ENCODE peak calls at places on chromosomes 2 and 18, in four cellular contexts. E, W, T and I are unnamed samples. For H3K4me1, the result is how much of the 10 kb centered on the place peaks cover.

GRCh38 chr2:1586251-1586945 is 157.9 kb downstream of the PXDN start:
- DNase-seq in W (no peak), T (peak), E (no peak), I (no peak)

GRCh38 chr18:21452381-21452780 is 148.1 kb downstream of the ESCO1 start:
- DNase-seq in T (no peak), E (no peak), W (no peak), I (no peak)

GRCh38 chr2:210553371-210553770 is 3.0 kb upstream of the CPS1 start:
- DNase-seq in E (no peak), T (no peak), W (no peak), I (no peak)

GRCh38 chr2:20184067-20184938 is 40.6 kb downstream of the SDC1 start:
- DNase-seq in T (peak), E (peak), W (no peak), I (peak)

GRCh38 chr2:43132523-43133301 is 93.7 kb downstream of the ZFP36L2 start:
- DNase-seq in E (peak), W (no peak), T (peak), I (peak)

GRCh38 chr2:230921806-230922595 is 3.0 kb downstream of the GPR55 start:
- DNase-seq in T (peak), W (peak), E (peak), I (peak)

GRCh38 chr2:72136349-72136748 is 11.3 kb downstream of the CYP26B1 start:
- DNase-seq in T (peak), W (no peak), E (no peak), I (peak)

GRCh38 chr2:241314181-241314932 is 1.1 kb downstream of the HDLBP start:
- DNase-seq in T (no peak), E (no peak), W (no peak), I (no peak)

GRCh38 chr2:199962203-199962602 is 6.8 kb downstream of the MAIP1 start:
- DNase-seq in W (no peak), E (no peak), T (no peak), I (no peak)

GRCh38 chr2:238864207-238865014 is 16.5 kb downstream of the TWIST2 start:
- DNase-seq in W (peak), T (peak), E (peak), I (peak)

GRCh38 chr2:236763821-236764220 is 194.2 kb downstream of the ACKR3 start:
- DNase-seq in T (no peak), W (no peak), E (no peak), I (no peak)

GRCh38 chr2:62895632-62896009 is 155.0 kb upstream of the OTX1 start:
- DNase-seq in T (no peak), W (no peak), E (no peak), I (no peak)

GRCh38 chr2:138531913-138532312 is 30.3 kb downstream of the SPOPL start:
- DNase-seq in W (no peak), T (no peak), E (no peak), I (no peak)

GRCh38 chr2:109083771-109084170 is 45.2 kb upstream of the SH3RF3 start:
- DNase-seq in W (no peak), E (no peak), T (peak), I (no peak)

GRCh38 chr2:138059487-138059886 is 95.2 kb downstream of the HNMT start:
- DNase-seq in E (no peak), T (no peak), W (no peak), I (no peak)

GRCh38 chr2:223669453-223670225 is 67.5 kb upstream of the SCG2 start:
- DNase-seq in T (no peak), E (no peak), W (no peak), I (no peak)

GRCh38 chr2:54052825-54053718 is 62.3 kb upstream of the ACYP2 start:
- DNase-seq in T (no peak), W (no peak), E (no peak), I (peak)

GRCh38 chr2:65144571-65144970 is 14.7 kb upstream of the RAB1A start:
- DNase-seq in W (no peak), E (no peak), T (no peak), I (no peak)

GRCh38 chr2:65146067-65146466 is 16.2 kb upstream of the RAB1A start:
- DNase-seq in E (no peak), W (no peak), T (no peak), I (no peak)

GRCh38 chr2:65137197-65137780 is 7.4 kb upstream of the RAB1A start:
- DNase-seq in E (no peak), T (no peak), W (no peak), I (no peak)

GRCh38 chr2:65142515-65142914 is 12.6 kb upstream of the RAB1A start:
- DNase-seq in E (no peak), T (no peak), W (no peak), I (no peak)
- TF ChIP-seq CTCF in E (no peak), T (no peak), W (no peak), I (peak)

GRCh38 chr2:136137982-136138381 is 20.0 kb upstream of the CXCR4 start:
- DNase-seq in T (no peak), W (no peak), E (no peak), I (no peak)
- H3K4me1 ChIP-seq in T (half or more), W (under half), E (under half), I (under half)

GRCh38 chr2:30686000-30686399 is 121.2 kb downstream of the CAPN13 start:
- DNase-seq in W (peak), T (no peak), E (no peak), I (peak)
- TF ChIP-seq CTCF in W (no peak), T (no peak), E (no peak), I (peak)

DNA sequence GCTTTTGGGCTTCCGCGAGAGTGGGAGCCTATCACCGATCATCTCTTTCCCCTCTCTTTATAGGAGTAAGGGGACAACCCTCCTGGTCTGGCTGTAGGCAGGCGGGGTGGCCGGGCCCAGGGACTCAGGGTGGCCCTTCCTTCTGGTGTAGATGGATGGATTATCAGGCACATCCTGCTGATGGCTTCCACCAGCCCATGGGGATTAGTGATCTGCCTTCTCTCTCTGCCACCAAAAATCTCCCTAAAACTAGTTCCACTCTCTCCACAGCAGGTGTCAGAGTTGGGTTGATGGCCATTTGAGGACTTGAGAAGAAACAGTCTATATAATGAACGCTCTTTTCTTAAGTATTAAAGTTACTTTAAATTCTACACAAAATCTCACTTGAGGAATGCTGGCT is 37.4 kb downstream of the NCK2 start:
- DNase-seq in W (no peak), T (no peak), E (no peak), I (no peak)
- H3K4me1 ChIP-seq in W (under half), T (half or more), E (under half), I (under half)

GRCh38 chr2:173955004-173955403 is 10.2 kb downstream of the SP3 start:
- DNase-seq in W (no peak), E (no peak), T (no peak), I (no peak)

GRCh38 chr2:173948827-173949226 is 16.3 kb downstream of the SP3 start:
- DNase-seq in E (no peak), W (no peak), T (no peak), I (no peak)

GRCh38 chr2:173953047-173953424 is 12.1 kb downstream of the SP3 start:
- DNase-seq in E (no peak), W (no peak), T (no peak), I (no peak)

GRCh38 chr2:173955867-173956266 is 9.3 kb downstream of the SP3 start:
- DNase-seq in T (no peak), W (no peak), E (no peak), I (no peak)

GRCh38 chr2:173952267-173953046 is 12.7 kb downstream of the SP3 start:
- DNase-seq in T (no peak), E (no peak), W (no peak), I (no peak)
- TF ChIP-seq CTCF in T (no peak), E (no peak), W (no peak), I (peak)

GRCh38 chr2:128377071-128377910 is 58.6 kb upstream of the HS6ST1 start:
- DNase-seq in T (peak), E (no peak), W (peak), I (peak)
- H3K4me1 ChIP-seq in T (under half), E (under half), W (under half), I (under half)

GRCh38 chr2:25606892-25607291 is 66.5 kb downstream of the DTNB start:
- DNase-seq in W (no peak), T (no peak), E (no peak), I (no peak)
- TF ChIP-seq CTCF in W (peak), T (peak), E (no peak), I (peak)

GRCh38 chr2:9258953-9259399 is 52.4 kb downstream of the ASAP2 start:
- DNase-seq in W (peak), E (no peak), T (no peak), I (no peak)

GRCh38 chr2:9260411-9261037 is 53.9 kb downstream of the ASAP2 start:
- DNase-seq in T (no peak), E (no peak), W (no peak), I (no peak)

GRCh38 chr2:9256570-9257043 is 50.0 kb downstream of the ASAP2 start:
- DNase-seq in W (no peak), E (no peak), T (no peak), I (peak)

GRCh38 chr2:9256147-9256546 is 49.5 kb downstream of the ASAP2 start:
- DNase-seq in E (no peak), W (no peak), T (no peak), I (no peak)

DNA sequence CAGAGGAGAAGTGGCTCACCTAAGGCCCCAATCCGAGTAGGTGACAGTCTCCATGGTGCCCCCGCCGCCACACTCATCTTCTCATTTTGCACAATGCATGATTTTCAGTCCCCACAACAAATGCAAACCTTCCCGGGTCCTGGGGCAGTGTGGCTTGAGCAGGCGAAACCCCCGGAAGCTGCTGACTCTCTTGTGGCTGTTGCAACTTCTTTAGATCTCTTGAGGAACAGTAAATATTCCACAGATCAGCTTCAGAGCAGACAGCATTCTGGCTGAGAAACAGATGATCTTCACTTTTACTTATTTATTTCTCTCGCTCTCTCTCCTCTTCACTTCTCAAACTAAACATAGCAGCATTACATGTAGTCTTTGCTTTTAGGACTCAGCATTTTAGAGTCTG is 51.9 kb downstream of the ASAP2 start:
- DNase-seq in T (no peak), W (no peak), E (no peak), I (no peak)
- H3K4me1 ChIP-seq in T (under half), W (under half), E (under half), I (under half)

DNA sequence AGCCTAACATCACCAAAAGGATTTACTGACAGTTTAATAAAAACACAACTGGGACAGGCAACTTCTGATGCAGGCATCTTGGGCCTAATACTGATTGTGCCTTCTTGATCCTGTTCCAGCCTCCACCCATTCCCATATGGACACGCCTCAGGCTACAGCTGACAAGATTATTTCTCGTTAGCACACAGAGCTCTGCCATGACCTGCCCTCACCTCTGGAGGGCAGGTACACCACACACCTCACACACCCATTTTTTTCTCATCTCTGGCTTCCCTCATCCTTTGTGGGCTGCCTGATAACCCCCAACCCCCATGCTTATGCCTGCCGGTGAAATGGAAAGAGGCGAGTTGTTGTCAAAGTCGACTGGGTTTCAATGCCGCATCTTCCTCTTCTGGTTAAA is 147.0 kb downstream of the ANTXR1 start:
- DNase-seq in E (peak), W (no peak), T (no peak), I (peak)
- TF ChIP-seq CTCF in E (no peak), W (no peak), T (no peak), I (peak)